ENCODE peak calls at places on chromosome 1, in four cellular contexts. One of them, this sample, is unnamed. For H3K9me3 and H3K36me3, the result is how much of the 10 kb centered on the place peaks cover.

GRCh38 chr1:158942490-158942889 is 11.1 kb downstream of the PYHIN1 start:
- DNase-seq in ovary: no peak
- DNase-seq in GM12878: no peak
- DNase-seq in adrenal gland: no peak
- DNase-seq in this sample: no peak

GRCh38 chr1:229452956-229453801 is 19.3 kb upstream of the ACTA1 start:
- DNase-seq in GM12878: no peak
- DNase-seq in adrenal gland: no peak
- DNase-seq in ovary: no peak
- DNase-seq in this sample: no peak

GRCh38 chr1:59669752-59670312 is 144.9 kb upstream of the HOOK1 start:
- DNase-seq in ovary: no peak
- DNase-seq in GM12878: no peak
- DNase-seq in adrenal gland: peak
- DNase-seq in this sample: no peak

GRCh38 chr1:171984262-171984661 is 143.0 kb downstream of the DNM3 start:
- DNase-seq in GM12878: no peak
- DNase-seq in adrenal gland: peak
- DNase-seq in ovary: no peak
- DNase-seq in this sample: no peak

GRCh38 chr1:91683598-91683951 is 182.9 kb downstream of the CDC7 start:
- DNase-seq in GM12878: no peak
- DNase-seq in adrenal gland: peak
- DNase-seq in ovary: no peak
- DNase-seq in this sample: no peak

GRCh38 chr1:174743654-174744561 is 255.8 kb upstream of the CACYBP start:
- DNase-seq in GM12878: no peak
- DNase-seq in ovary: no peak
- DNase-seq in adrenal gland: no peak
- DNase-seq in this sample: peak

GRCh38 chr1:67041836-67042503 is 12.0 kb downstream of the SLC35D1 start:
- DNase-seq in GM12878: no peak
- DNase-seq in adrenal gland: no peak
- DNase-seq in ovary: no peak
- DNase-seq in this sample: no peak

GRCh38 chr1:107196973-107197562 is 56.2 kb downstream of the NTNG1 start:
- DNase-seq in adrenal gland: no peak
- DNase-seq in GM12878: peak
- DNase-seq in ovary: no peak
- DNase-seq in this sample: no peak

GRCh38 chr1:64584479-64584878 is 114.5 kb downstream of the CACHD1 start:
- DNase-seq in ovary: no peak
- DNase-seq in GM12878: no peak
- DNase-seq in adrenal gland: no peak
- DNase-seq in this sample: no peak

GRCh38 chr1:21875621-21876063 is 61.5 kb downstream of the HSPG2 start:
- DNase-seq in adrenal gland: no peak
- DNase-seq in ovary: no peak
- DNase-seq in GM12878: no peak
- DNase-seq in this sample: no peak

GRCh38 chr1:85297855-85298629 is 21.6 kb upstream of the BCL10 start:
- DNase-seq in GM12878: peak
- DNase-seq in ovary: no peak
- DNase-seq in adrenal gland: peak
- DNase-seq in this sample: no peak

GRCh38 chr1:160768295-160768657 is 27.7 kb upstream of the LY9 start:
- DNase-seq in GM12878: peak
- DNase-seq in ovary: no peak
- DNase-seq in adrenal gland: peak
- DNase-seq in this sample: peak

GRCh38 chr1:218760601-218761570 is 412.8 kb upstream of the LYPLAL1 start:
- DNase-seq in GM12878: no peak
- DNase-seq in adrenal gland: no peak
- DNase-seq in ovary: no peak
- DNase-seq in this sample: no peak

GRCh38 chr1:216111842-216112241 is 311.4 kb downstream of the USH2A start:
- DNase-seq in ovary: no peak
- DNase-seq in GM12878: no peak
- DNase-seq in adrenal gland: no peak
- DNase-seq in this sample: no peak

GRCh38 chr1:41504126-41505035 is 19.9 kb upstream of the EDN2 start:
- DNase-seq in ovary: no peak
- DNase-seq in GM12878: no peak
- DNase-seq in adrenal gland: peak
- DNase-seq in this sample: no peak

GRCh38 chr1:37474697-37475379 is 458 bp downstream of the ZC3H12A start:
- DNase-seq in adrenal gland: peak
- DNase-seq in ovary: peak
- DNase-seq in GM12878: no peak
- DNase-seq in this sample: no peak

GRCh38 chr1:230753191-230753585 is 6.0 kb downstream of the CAPN9 start:
- DNase-seq in adrenal gland: no peak
- DNase-seq in ovary: no peak
- DNase-seq in GM12878: no peak
- DNase-seq in this sample: no peak

GRCh38 chr1:45340816-45341215 is 576 bp upstream of the MUTYH start:
- DNase-seq in ovary: no peak
- DNase-seq in GM12878: no peak
- DNase-seq in adrenal gland: no peak
- DNase-seq in this sample: no peak

GRCh38 chr1:50218344-50218743 is 109.6 kb downstream of the ELAVL4 start:
- DNase-seq in GM12878: no peak
- DNase-seq in ovary: no peak
- DNase-seq in adrenal gland: no peak
- DNase-seq in this sample: no peak

GRCh38 chr1:174161813-174162212 is 2.5 kb downstream of the RABGAP1L start:
- DNase-seq in adrenal gland: no peak
- DNase-seq in GM12878: no peak
- DNase-seq in ovary: no peak
- DNase-seq in this sample: no peak

GRCh38 chr1:240294566-240294965 is 202.9 kb downstream of the FMN2 start:
- DNase-seq in ovary: no peak
- DNase-seq in adrenal gland: no peak
- DNase-seq in GM12878: no peak
- DNase-seq in this sample: no peak

GRCh38 chr1:112714313-112715263 is 544 bp downstream of the PPM1J start:
- DNase-seq in ovary: peak
- DNase-seq in adrenal gland: no peak
- DNase-seq in GM12878: no peak
- DNase-seq in this sample: no peak

GRCh38 chr1:183024352-183025337 is 1.4 kb downstream of the LAMC1 start:
- DNase-seq in adrenal gland: no peak
- DNase-seq in ovary: no peak
- DNase-seq in GM12878: no peak
- DNase-seq in this sample: no peak

DNA sequence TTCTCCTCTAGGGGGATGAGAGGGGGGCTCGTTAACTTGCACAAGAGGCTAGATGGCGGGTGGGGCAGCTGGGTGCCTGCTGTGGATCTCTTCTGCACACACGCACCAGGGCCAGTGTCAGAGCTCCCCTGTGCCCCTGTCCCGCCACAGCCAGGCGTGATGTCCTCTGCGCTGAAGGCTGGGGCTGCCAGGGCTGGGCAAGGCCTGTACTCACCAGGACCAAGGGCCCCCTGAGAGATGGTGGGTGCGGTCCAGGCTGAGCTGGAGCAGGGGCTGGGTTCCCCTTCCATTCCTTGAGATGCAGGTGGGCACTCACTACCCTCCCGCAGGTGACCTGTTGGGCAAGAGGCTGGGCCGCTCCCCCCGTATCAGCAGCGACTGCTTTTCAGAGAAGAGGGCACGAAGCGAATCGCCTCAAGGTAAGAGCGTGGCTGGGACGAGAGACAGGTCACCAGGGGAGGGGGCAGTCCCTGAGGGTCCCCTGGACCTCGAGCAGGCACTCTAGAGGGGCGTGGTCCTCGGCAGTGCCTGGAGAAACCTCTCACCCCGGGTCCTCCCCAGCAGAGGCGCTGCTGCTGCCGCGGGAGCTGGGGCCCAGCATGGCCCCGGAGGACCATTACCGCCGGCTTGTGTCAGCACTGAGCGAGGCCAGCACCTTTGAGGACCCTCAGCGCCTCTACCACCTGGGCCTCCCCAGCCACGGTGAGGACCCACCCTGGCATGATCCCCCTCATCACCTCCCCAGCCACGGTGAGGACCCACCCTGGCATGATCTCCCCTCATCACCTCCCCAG is 15.2 kb downstream of the SAMD11 start:
- DNase-seq in GM12878: no peak
- DNase-seq in adrenal gland: no peak
- DNase-seq in ovary: no peak
- DNase-seq in this sample: no peak
- H3K9me3 ChIP-seq in GM12878: under half
- H3K9me3 ChIP-seq in adrenal gland: under half
- H3K9me3 ChIP-seq in ovary: under half
- H3K9me3 ChIP-seq in this sample: under half

GRCh38 chr1:248821641-248822040 is 4.1 kb downstream of the SH3BP5L start:
- DNase-seq in adrenal gland: no peak
- DNase-seq in ovary: no peak
- DNase-seq in GM12878: no peak
- DNase-seq in this sample: no peak
- H3K27ac ChIP-seq in adrenal gland: peak
- H3K27ac ChIP-seq in ovary: no peak
- H3K27ac ChIP-seq in GM12878: peak
- H3K27ac ChIP-seq in this sample: no peak

GRCh38 chr1:26459573-26460031 is 12.6 kb upstream of the HMGN2 start:
- DNase-seq in adrenal gland: no peak
- DNase-seq in ovary: no peak
- DNase-seq in GM12878: no peak
- DNase-seq in this sample: no peak
- H3K36me3 ChIP-seq in adrenal gland: half or more
- H3K36me3 ChIP-seq in ovary: under half
- H3K36me3 ChIP-seq in GM12878: under half
- H3K36me3 ChIP-seq in this sample: under half

DNA sequence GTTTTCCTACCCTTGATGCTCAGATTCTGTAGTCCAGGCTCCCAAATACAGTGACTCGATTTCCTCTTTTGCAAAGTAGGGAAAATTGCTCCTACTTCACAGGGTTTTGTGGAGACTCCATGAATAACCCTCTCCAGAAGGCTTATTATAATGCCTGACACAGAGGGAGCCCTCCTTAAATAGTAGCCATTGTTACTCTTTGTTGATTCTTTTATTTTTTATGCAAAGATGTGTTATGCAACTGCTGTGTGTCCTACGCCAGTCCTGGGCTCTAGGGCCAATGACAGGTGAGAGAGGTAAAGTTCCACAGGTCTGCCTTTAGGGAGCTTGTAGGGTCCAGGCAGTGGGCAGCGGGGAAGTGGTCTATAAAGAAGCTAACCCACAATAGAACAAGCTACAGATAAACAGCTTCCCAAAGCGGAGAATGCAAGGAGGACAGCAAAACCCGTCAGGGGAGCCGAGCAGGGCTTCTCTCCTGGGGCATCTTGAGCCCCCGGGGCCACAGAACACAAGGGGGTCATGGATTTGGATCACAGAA is 1.5 kb downstream of the AADACL3 start:
- DNase-seq in adrenal gland: no peak
- DNase-seq in ovary: no peak
- DNase-seq in GM12878: no peak
- DNase-seq in this sample: no peak
- H3K9me3 ChIP-seq in adrenal gland: under half
- H3K9me3 ChIP-seq in ovary: under half
- H3K9me3 ChIP-seq in GM12878: under half
- H3K9me3 ChIP-seq in this sample: under half

GRCh38 chr1:39258925-39259244 is 54.4 kb downstream of the MACF1 start:
- DNase-seq in ovary: no peak
- DNase-seq in adrenal gland: no peak
- DNase-seq in GM12878: no peak
- DNase-seq in this sample: no peak
- H3K27ac ChIP-seq in ovary: peak
- H3K27ac ChIP-seq in adrenal gland: peak
- H3K27ac ChIP-seq in GM12878: no peak
- H3K27ac ChIP-seq in this sample: peak

GRCh38 chr1:8871539-8871935 is 6.9 kb downstream of the ENO1 start:
- DNase-seq in adrenal gland: no peak
- DNase-seq in ovary: no peak
- DNase-seq in GM12878: no peak
- DNase-seq in this sample: no peak
- H3K36me3 ChIP-seq in adrenal gland: half or more
- H3K36me3 ChIP-seq in ovary: under half
- H3K36me3 ChIP-seq in GM12878: half or more
- H3K36me3 ChIP-seq in this sample: half or more

GRCh38 chr1:2978691-2979190 is 42.5 kb upstream of the ACTRT2 start:
- DNase-seq in adrenal gland: peak
- DNase-seq in GM12878: no peak
- DNase-seq in ovary: no peak
- DNase-seq in this sample: no peak
- H3K9me3 ChIP-seq in adrenal gland: under half
- H3K9me3 ChIP-seq in GM12878: under half
- H3K9me3 ChIP-seq in ovary: under half
- H3K9me3 ChIP-seq in this sample: under half

DNA sequence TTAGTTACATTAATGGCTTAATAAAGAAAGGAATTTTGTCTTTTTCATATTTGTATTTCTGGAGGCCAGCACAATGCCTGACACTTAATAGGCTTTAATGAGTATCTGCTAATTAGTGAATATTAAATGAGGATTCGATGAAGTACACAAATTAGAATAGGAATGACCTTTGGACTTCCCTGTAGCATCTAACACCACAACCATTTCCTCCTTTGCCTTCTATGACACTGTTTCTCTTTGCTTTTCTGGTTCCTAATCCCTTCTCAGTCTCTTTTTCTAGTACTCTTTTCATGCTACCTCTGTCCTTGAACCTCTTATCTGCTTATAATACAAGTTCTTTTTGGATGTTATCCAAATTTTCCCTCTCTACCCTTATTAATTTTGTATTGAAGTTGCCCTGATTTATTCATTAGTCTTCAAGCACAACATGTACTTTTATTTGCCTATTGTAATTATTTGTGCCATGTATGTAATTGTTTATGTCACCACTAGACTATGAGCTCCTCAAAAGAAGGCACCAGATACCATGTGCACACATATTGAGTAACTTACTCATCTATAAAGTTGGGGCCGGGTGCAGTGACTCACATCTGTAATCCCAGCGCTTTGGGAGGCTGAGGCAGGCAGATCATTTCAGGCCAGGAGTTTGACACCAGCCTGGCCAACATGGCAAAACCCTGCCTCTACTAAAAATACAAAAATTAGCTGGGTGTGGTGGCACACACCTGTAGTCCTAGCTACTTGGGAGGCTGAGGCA is 23.8 kb downstream of the RPS27 start:
- DNase-seq in GM12878: no peak
- DNase-seq in adrenal gland: peak
- DNase-seq in ovary: no peak
- DNase-seq in this sample: no peak
- H3K27ac ChIP-seq in GM12878: no peak
- H3K27ac ChIP-seq in adrenal gland: no peak
- H3K27ac ChIP-seq in ovary: no peak
- H3K27ac ChIP-seq in this sample: no peak

This sample was measured in naive thymus-derived CD4-positive, alpha-beta T cell.